ENCODE peak calls at places on chromosomes 16 and 17, in nine cellular contexts. P, H, Y, M, N, G, V, A and U are unnamed samples.

GRCh38 chr17:19705201-19705600 is 11.2 kb downstream of the SLC47A2 start:
- DNase-seq in P (no peak), H (no peak), Y (no peak), M (no peak), N (no peak), G (no peak), V (no peak), A (no peak), U (no peak)

GRCh38 chr17:4449736-4450135 is 16.0 kb downstream of the SPNS3 start:
- DNase-seq in P (no peak), H (no peak), Y (no peak), M (no peak), N (no peak), G (no peak), V (no peak), A (no peak), U (peak)

GRCh38 chr17:19703776-19704371 is 12.5 kb downstream of the SLC47A2 start:
- DNase-seq in P (no peak), H (no peak), Y (no peak), M (no peak), N (no peak), G (no peak), V (no peak), A (no peak), U (no peak)

GRCh38 chr17:78925662-78926555 is 722 bp upstream of the TIMP2 start:
- DNase-seq in P (peak), H (peak), Y (peak), M (no peak), N (no peak), G (no peak), V (peak), A (no peak), U (peak)

GRCh38 chr16:21214086-21214485 is 2.7 kb upstream of the ZP2 start:
- DNase-seq in P (no peak), H (no peak), Y (no peak), M (no peak), N (no peak), G (no peak), V (no peak), A (no peak), U (no peak)

GRCh38 chr16:57679768-57680167 is 11.7 kb downstream of the ADGRG3 start:
- DNase-seq in P (no peak), H (no peak), Y (no peak), M (no peak), N (no peak), G (no peak), V (no peak), A (no peak), U (no peak)

GRCh38 chr16:48452991-48453760 is 68.0 kb upstream of the SIAH1 start:
- DNase-seq in P (no peak), H (peak), Y (no peak), M (no peak), N (no peak), G (no peak), V (no peak), A (no peak), U (no peak)

GRCh38 chr16:85888405-85889331 is 10.3 kb upstream of the IRF8 start:
- DNase-seq in P (no peak), H (no peak), Y (no peak), M (no peak), N (no peak), G (no peak), V (no peak), A (peak), U (no peak)

GRCh38 chr17:4739122-4740024 is at the start of the genes CXCL16 and ZMYND15:
- DNase-seq in P (no peak), H (peak), Y (peak), M (no peak), N (peak), G (no peak), V (no peak), A (peak), U (peak)

GRCh38 chr16:73031155-73031866 is 16.6 kb downstream of the ZFHX3 start:
- DNase-seq in P (no peak), H (no peak), Y (no peak), M (no peak), N (no peak), G (no peak), V (no peak), A (no peak), U (peak)

GRCh38 chr17:17140590-17140980 is 65.5 kb downstream of the PLD6 start:
- DNase-seq in P (peak), H (no peak), Y (no peak), M (no peak), N (no peak), G (no peak), V (no peak), A (peak), U (no peak)

GRCh38 chr16:13684819-13685218 is 235.1 kb upstream of the ERCC4 start:
- DNase-seq in P (no peak), H (no peak), Y (no peak), M (no peak), N (no peak), G (no peak), V (no peak), A (no peak), U (no peak)

GRCh38 chr17:7560172-7561027 is 1.3 kb upstream of the SENP3 start:
- DNase-seq in P (no peak), H (peak), Y (peak), M (peak), N (peak), G (no peak), V (peak), A (peak), U (peak)

GRCh38 chr16:85689285-85689949 is 663 bp upstream of the GINS2 start:
- DNase-seq in P (no peak), H (no peak), Y (peak), M (no peak), N (no peak), G (no peak), V (no peak), A (peak), U (no peak)

GRCh38 chr16:29029168-29029994 is 44.5 kb downstream of the LAT start:
- DNase-seq in P (peak), H (no peak), Y (no peak), M (peak), N (peak), G (no peak), V (no peak), A (peak), U (peak)
- H3K4me3 ChIP-seq in P (peak), H (no peak), Y (no peak), M (no peak), N (no peak), G (no peak), V (no peak), A (peak), U (no peak)

GRCh38 chr17:48718162-48718780 is 4.0 kb downstream of the PRAC1 start:
- DNase-seq in P (no peak), H (no peak), Y (no peak), M (no peak), N (no peak), G (no peak), V (no peak), A (peak), U (no peak)

GRCh38 chr17:48718781-48719641 is 3.3 kb downstream of the PRAC1 start:
- DNase-seq in P (no peak), H (no peak), Y (no peak), M (no peak), N (no peak), G (no peak), V (no peak), A (peak), U (no peak)

GRCh38 chr17:48719642-48720262 is 2.6 kb downstream of the PRAC1 start:
- DNase-seq in P (no peak), H (no peak), Y (no peak), M (no peak), N (no peak), G (no peak), V (no peak), A (peak), U (no peak)

GRCh38 chr17:48715496-48716399 is 6.6 kb downstream of the PRAC1 start:
- DNase-seq in P (no peak), H (no peak), Y (no peak), M (no peak), N (no peak), G (no peak), V (no peak), A (peak), U (no peak)

DNA sequence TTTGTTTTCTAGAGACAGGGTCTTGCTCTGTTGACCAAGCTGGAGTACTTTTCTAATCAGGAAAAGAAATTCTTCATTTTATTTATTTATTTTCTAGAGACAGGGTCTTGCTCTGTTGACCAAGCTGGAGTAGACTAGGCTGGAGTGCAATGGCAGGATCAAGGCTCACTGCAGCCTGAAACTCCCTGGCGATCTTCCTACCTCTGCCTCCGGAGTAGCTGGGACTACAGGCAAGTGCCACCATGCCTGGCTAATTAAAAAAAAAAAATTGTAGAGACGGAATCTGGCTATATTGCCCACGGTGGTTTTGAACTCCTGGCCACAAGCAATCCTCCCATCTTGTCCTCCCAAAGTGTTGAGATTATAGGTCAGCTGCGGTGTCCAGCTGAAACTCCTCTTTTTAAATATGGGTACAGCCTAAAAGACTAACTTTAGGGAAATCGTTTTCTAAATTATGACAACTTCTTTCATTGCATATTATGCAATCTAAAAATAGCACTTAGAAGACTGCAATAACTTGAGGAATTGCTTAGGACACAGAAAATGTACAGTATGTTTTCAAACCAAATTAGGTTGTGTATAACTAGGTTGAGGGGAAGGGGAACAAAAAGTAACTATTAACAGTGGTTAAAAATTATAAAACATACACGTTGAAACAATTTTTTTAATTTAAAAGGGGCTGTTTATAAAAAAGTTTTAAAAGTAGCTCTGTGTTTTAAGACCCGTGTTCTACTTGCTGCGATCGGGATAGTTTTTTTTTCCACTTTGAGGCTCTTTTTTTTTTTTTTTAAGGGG is 4.8 kb downstream of the PRAC1 start:
- DNase-seq in P (no peak), H (no peak), Y (no peak), M (no peak), N (no peak), G (no peak), V (no peak), A (peak), U (no peak)
- H3K27ac ChIP-seq in P (no peak), H (no peak), Y (no peak), M (no peak), N (no peak), G (no peak), V (peak), A (peak), U (no peak)

GRCh38 chr17:66842959-66843358 is 8.0 kb downstream of the CACNG5 start:
- DNase-seq in P (no peak), H (no peak), Y (no peak), M (no peak), N (no peak), G (no peak), V (no peak), A (no peak), U (no peak)
- H3K4me3 ChIP-seq in P (no peak), H (no peak), Y (no peak), M (no peak), N (no peak), G (no peak), V (no peak), A (no peak), U (no peak)

GRCh38 chr17:41848788-41849187 is 11.2 kb downstream of the KLHL10 start:
- DNase-seq in P (no peak), H (no peak), Y (no peak), M (no peak), N (no peak), G (no peak), V (no peak), A (no peak), U (no peak)
- H3K27ac ChIP-seq in P (no peak), H (peak), Y (no peak), M (no peak), N (no peak), G (no peak), V (no peak), A (no peak), U (no peak)

GRCh38 chr16:11253995-11254912 is 1.8 kb downstream of the SOCS1 start:
- DNase-seq in P (no peak), H (no peak), Y (no peak), M (no peak), N (no peak), G (no peak), V (no peak), A (no peak), U (no peak)
- H3K4me3 ChIP-seq in P (peak), H (peak), Y (peak), M (peak), N (peak), G (peak), V (peak), A (peak), U (peak)

DNA sequence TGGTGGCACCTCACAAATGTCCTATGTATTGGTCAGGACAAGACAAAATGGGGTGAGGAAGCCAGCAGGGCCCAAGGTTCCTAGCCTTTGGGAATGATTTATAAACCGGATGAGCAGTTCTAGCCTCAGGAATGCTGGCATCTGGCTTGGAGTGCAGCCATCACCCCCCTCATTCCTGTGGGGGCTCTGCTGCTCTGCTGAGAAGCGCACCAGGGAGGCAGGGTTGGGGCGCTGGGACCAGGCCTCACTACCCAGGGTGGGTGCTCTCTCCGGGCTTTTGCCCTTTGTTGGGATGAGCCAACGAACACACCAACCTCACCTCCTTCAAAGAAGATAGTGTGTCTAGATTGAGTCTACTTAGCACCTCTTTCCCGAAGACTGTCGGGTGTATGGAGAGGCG is 39.2 kb downstream of the TMEM11 start:
- DNase-seq in P (no peak), H (no peak), Y (no peak), M (no peak), N (no peak), G (no peak), V (no peak), A (no peak), U (no peak)
- H3K27ac ChIP-seq in P (no peak), H (peak), Y (no peak), M (no peak), N (no peak), G (no peak), V (no peak), A (no peak), U (peak)

DNA sequence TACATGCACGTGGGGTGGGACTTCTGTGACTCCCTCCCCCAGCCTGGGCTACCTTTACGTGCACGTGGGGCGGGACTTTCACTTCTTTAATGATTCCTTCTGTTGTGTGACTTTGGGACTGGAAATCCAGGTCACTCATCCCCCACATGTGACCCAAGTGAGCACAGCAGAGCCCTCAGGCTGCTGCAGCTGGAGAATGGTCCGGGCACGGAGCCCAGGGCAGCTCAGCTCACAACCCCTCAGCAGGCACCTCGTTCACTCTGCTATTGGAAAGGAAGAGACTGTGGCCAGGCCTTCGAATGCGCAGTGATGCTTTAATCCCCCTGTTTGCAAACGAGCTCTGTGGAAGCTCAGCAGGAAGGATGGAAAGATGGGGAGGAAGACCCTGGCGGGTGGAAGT is 14.7 kb downstream of the DBNDD1 start:
- DNase-seq in P (no peak), H (no peak), Y (no peak), M (no peak), N (no peak), G (no peak), V (no peak), A (no peak), U (no peak)
- H3K4me3 ChIP-seq in P (no peak), H (no peak), Y (no peak), M (no peak), N (no peak), G (no peak), V (no peak), A (no peak), U (no peak)

GRCh38 chr16:25443994-25444393 is 186.3 kb upstream of the ZKSCAN2 start:
- DNase-seq in P (no peak), H (no peak), Y (no peak), M (no peak), N (no peak), G (no peak), V (no peak), A (no peak), U (no peak)
- H3K27ac ChIP-seq in P (no peak), H (no peak), Y (no peak), M (no peak), N (no peak), G (no peak), V (no peak), A (no peak), U (no peak)